ENCODE peak calls at places on chromosomes 13 and 19, in four cellular contexts. One of them, this sample, is unnamed.
A peak's percentile ranks its signal among the peaks of the same experiment; 100 is the strongest.

GRCh38 chr19:10010247-10010691 is at the start of gene COL5A3:
- DNase-seq in activated CD8-positive, alpha-beta memory T cell treated with anti-CD3 and anti-CD28 coated beads for 1 hour: no peak
- DNase-seq in left ventricle myocardium superior: peak; percentile 84
- DNase-seq in RWPE1: peak; percentile 70
- DNase-seq in this sample: peak; percentile 81

GRCh38 chr19:35753634-35754364 is 3.0 kb downstream of the HSPB6 start:
- DNase-seq in left ventricle myocardium superior: no peak
- DNase-seq in RWPE1: no peak
- DNase-seq in activated CD8-positive, alpha-beta memory T cell treated with anti-CD3 and anti-CD28 coated beads for 1 hour: no peak
- DNase-seq in this sample: no peak

GRCh38 chr13:101115762-101116161 is 300.5 kb downstream of the NALCN start:
- DNase-seq in RWPE1: no peak
- DNase-seq in left ventricle myocardium superior: no peak
- DNase-seq in activated CD8-positive, alpha-beta memory T cell treated with anti-CD3 and anti-CD28 coated beads for 1 hour: no peak
- DNase-seq in this sample: no peak

GRCh38 chr13:26618726-26619125 is 61.2 kb downstream of the WASF3 start:
- DNase-seq in left ventricle myocardium superior: no peak
- DNase-seq in activated CD8-positive, alpha-beta memory T cell treated with anti-CD3 and anti-CD28 coated beads for 1 hour: no peak
- DNase-seq in RWPE1: no peak
- DNase-seq in this sample: no peak

GRCh38 chr19:30082168-30082567 is 140.1 kb downstream of the URI1 start:
- DNase-seq in activated CD8-positive, alpha-beta memory T cell treated with anti-CD3 and anti-CD28 coated beads for 1 hour: no peak
- DNase-seq in left ventricle myocardium superior: peak; percentile 11
- DNase-seq in RWPE1: no peak
- DNase-seq in this sample: no peak

GRCh38 chr13:65834897-65835296 is 1395.2 kb downstream of the PCDH9 start:
- DNase-seq in RWPE1: no peak
- DNase-seq in activated CD8-positive, alpha-beta memory T cell treated with anti-CD3 and anti-CD28 coated beads for 1 hour: no peak
- DNase-seq in left ventricle myocardium superior: no peak
- DNase-seq in this sample: no peak

GRCh38 chr13:56907766-56908165 is 233.0 kb upstream of the PRR20A start:
- DNase-seq in activated CD8-positive, alpha-beta memory T cell treated with anti-CD3 and anti-CD28 coated beads for 1 hour: no peak
- DNase-seq in RWPE1: no peak
- DNase-seq in left ventricle myocardium superior: no peak
- DNase-seq in this sample: no peak

GRCh38 chr13:81493144-81493543 is 1152.2 kb upstream of the SPRY2 start:
- DNase-seq in activated CD8-positive, alpha-beta memory T cell treated with anti-CD3 and anti-CD28 coated beads for 1 hour: no peak
- DNase-seq in left ventricle myocardium superior: no peak
- DNase-seq in RWPE1: no peak
- DNase-seq in this sample: no peak

GRCh38 chr13:32846556-32846955 is 169.7 kb upstream of the KL start:
- DNase-seq in RWPE1: no peak
- DNase-seq in left ventricle myocardium superior: no peak
- DNase-seq in activated CD8-positive, alpha-beta memory T cell treated with anti-CD3 and anti-CD28 coated beads for 1 hour: no peak
- DNase-seq in this sample: no peak

GRCh38 chr19:48632692-48633147 is 4.5 kb downstream of the DBP start:
- DNase-seq in activated CD8-positive, alpha-beta memory T cell treated with anti-CD3 and anti-CD28 coated beads for 1 hour: no peak
- DNase-seq in left ventricle myocardium superior: peak; percentile 38
- DNase-seq in RWPE1: no peak
- DNase-seq in this sample: no peak

GRCh38 chr13:39273953-39274352 is 235.7 kb downstream of the NHLRC3 start:
- DNase-seq in left ventricle myocardium superior: peak; percentile 41
- DNase-seq in activated CD8-positive, alpha-beta memory T cell treated with anti-CD3 and anti-CD28 coated beads for 1 hour: no peak
- DNase-seq in RWPE1: peak; percentile 4
- DNase-seq in this sample: no peak

GRCh38 chr19:10334340-10335148 is 1.2 kb upstream of the RAVER1 start:
- DNase-seq in activated CD8-positive, alpha-beta memory T cell treated with anti-CD3 and anti-CD28 coated beads for 1 hour: no peak
- DNase-seq in left ventricle myocardium superior: peak; percentile 96
- DNase-seq in RWPE1: peak; percentile 91
- DNase-seq in this sample: peak; percentile 96

GRCh38 chr19:8194528-8195275 is 14.5 kb upstream of the CERS4 start:
- DNase-seq in left ventricle myocardium superior: peak; percentile 37
- DNase-seq in activated CD8-positive, alpha-beta memory T cell treated with anti-CD3 and anti-CD28 coated beads for 1 hour: no peak
- DNase-seq in RWPE1: no peak
- DNase-seq in this sample: no peak

GRCh38 chr19:51824603-51825002 is 29.6 kb downstream of the FPR3 start:
- DNase-seq in activated CD8-positive, alpha-beta memory T cell treated with anti-CD3 and anti-CD28 coated beads for 1 hour: no peak
- DNase-seq in left ventricle myocardium superior: no peak
- DNase-seq in RWPE1: no peak
- DNase-seq in this sample: no peak

GRCh38 chr19:406121-406711 is 2.7 kb downstream of the C2CD4C start:
- DNase-seq in left ventricle myocardium superior: no peak
- DNase-seq in RWPE1: no peak
- DNase-seq in activated CD8-positive, alpha-beta memory T cell treated with anti-CD3 and anti-CD28 coated beads for 1 hour: no peak
- DNase-seq in this sample: no peak

GRCh38 chr13:28805193-28805819 is 14.8 kb upstream of the MTUS2 start:
- DNase-seq in activated CD8-positive, alpha-beta memory T cell treated with anti-CD3 and anti-CD28 coated beads for 1 hour: no peak
- DNase-seq in RWPE1: no peak
- DNase-seq in left ventricle myocardium superior: peak; percentile 62
- DNase-seq in this sample: peak; percentile 11

GRCh38 chr19:4556574-4557185 is 2.8 kb downstream of the SEMA6B start:
- DNase-seq in activated CD8-positive, alpha-beta memory T cell treated with anti-CD3 and anti-CD28 coated beads for 1 hour: no peak
- DNase-seq in RWPE1: peak; percentile 96
- DNase-seq in left ventricle myocardium superior: no peak
- DNase-seq in this sample: no peak

GRCh38 chr13:40518481-40518882 is 148.0 kb downstream of the FOXO1 start:
- DNase-seq in RWPE1: no peak
- DNase-seq in activated CD8-positive, alpha-beta memory T cell treated with anti-CD3 and anti-CD28 coated beads for 1 hour: no peak
- DNase-seq in left ventricle myocardium superior: no peak
- DNase-seq in this sample: no peak

This sample was measured in heart right ventricle.